ENCODE peak calls at places on chromosomes 4 and X, in four cellular contexts. S, I, D and K are unnamed samples.

GRCh38 chr4:86493460-86493859 is 100.7 kb upstream of the PTPN13 start:
- DNase-seq in S (no peak), I (no peak), D (no peak), K (no peak)

GRCh38 chr4:42865572-42866189 is 26.8 kb upstream of the GRXCR1 start:
- DNase-seq in S (peak; percentile 44), I (no peak), D (peak; percentile 32), K (peak; percentile 33)

GRCh38 chrX:28205905-28206304 is 224.7 kb upstream of the DCAF8L1 start:
- DNase-seq in S (no peak), I (no peak), D (no peak), K (no peak)

GRCh38 chrX:45011131-45011530 is 138.1 kb downstream of the KDM6A start:
- DNase-seq in S (no peak), I (no peak), D (no peak), K (no peak)

GRCh38 chr4:17662694-17663093 is 48.3 kb downstream of the MED28 start:
- DNase-seq in S (no peak), I (no peak), D (no peak), K (no peak)

GRCh38 chrX:46328133-46328532 is 217.1 kb downstream of the ZNF674 start:
- DNase-seq in S (no peak), I (no peak), D (no peak), K (no peak)

GRCh38 chr4:70613893-70614572 is 14.5 kb upstream of the ENAM start:
- DNase-seq in S (no peak), I (no peak), D (no peak), K (no peak)

GRCh38 chrX:154652311-154653047 is 900 bp downstream of the CTAG2 start:
- DNase-seq in S (no peak), I (no peak), D (no peak), K (no peak)

GRCh38 chrX:24334473-24334872 is 20.6 kb upstream of the SUPT20HL2 start:
- DNase-seq in S (no peak), I (no peak), D (no peak), K (no peak)

GRCh38 chr4:99205104-99205979 is 13.7 kb downstream of the ADH6 start:
- DNase-seq in S (peak; percentile 32), I (no peak), D (no peak), K (no peak)

GRCh38 chr4:99200148-99200547 is 18.9 kb downstream of the ADH6 start:
- DNase-seq in S (no peak), I (no peak), D (no peak), K (no peak)

GRCh38 chr4:99202536-99202935 is 16.5 kb downstream of the ADH6 start:
- DNase-seq in S (no peak), I (no peak), D (no peak), K (no peak)

GRCh38 chr4:99201687-99202086 is 17.4 kb downstream of the ADH6 start:
- DNase-seq in S (no peak), I (no peak), D (no peak), K (no peak)

DNA sequence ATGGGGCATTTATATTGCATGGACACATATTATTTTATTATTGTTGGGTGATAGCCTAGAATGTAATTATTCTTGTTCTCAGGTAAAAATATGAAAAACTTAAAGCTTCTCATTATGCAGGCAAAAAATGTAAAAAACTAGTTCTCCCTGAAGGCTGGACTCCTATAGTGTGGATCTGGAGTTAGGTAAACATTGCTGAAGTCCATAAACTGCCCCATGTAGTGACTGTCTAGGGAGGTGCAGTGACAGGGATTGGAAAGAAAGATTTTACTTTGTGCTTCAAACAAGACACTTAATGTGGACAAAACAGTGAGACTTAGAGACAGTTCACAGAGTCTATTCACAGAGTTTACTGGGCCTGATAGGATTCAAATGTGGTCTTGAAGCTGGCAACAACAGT is 17.0 kb downstream of the ADH6 start:
- DNase-seq in S (no peak), I (no peak), D (no peak), K (no peak)
- H3K4me1 ChIP-seq in S (peaks cover 3% of the 10 kb centered on the region), I (peaks cover 3% of the 10 kb centered on the region), D (peaks cover 11% of the 10 kb centered on the region), K (no peaks in the 10 kb centered on the region)

DNA sequence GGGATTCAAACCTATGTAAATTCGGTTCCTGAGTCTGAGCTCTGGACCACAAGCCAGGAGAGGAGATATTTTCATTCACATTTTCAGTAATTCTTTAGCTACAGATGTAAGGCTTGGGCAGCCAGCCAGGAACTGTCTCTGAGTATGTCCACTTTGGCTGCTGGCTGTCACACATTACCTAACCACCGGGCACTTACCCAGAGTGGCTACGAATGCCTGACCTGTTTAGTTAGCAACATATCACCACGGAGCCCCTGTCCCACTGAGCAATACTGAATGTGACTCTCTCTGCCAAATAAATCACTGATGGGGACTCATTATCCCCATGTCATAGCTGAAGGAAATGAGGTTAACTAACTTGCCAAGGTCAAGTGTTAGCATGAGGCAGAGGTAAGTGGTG is 15.3 kb downstream of the USP46 start:
- DNase-seq in S (peak; percentile 21), I (peak; percentile 88), D (peak; percentile 81), K (no peak)
- H3K4me1 ChIP-seq in S (peaks cover 16% of the 10 kb centered on the region), I (peaks cover 10% of the 10 kb centered on the region), D (peaks cover 86% of the 10 kb centered on the region), K (no peaks in the 10 kb centered on the region)

GRCh38 chr4:37994569-37994968 is 34.4 kb downstream of the PTTG2 start:
- DNase-seq in S (no peak), I (no peak), D (no peak), K (no peak)
- H3K4me1 ChIP-seq in S (peaks cover 41% of the 10 kb centered on the region), I (peaks cover 5% of the 10 kb centered on the region), D (peaks cover 72% of the 10 kb centered on the region), K (peaks cover 19% of the 10 kb centered on the region)

GRCh38 chrX:48520976-48521352 is 644 bp upstream of the EBP start:
- DNase-seq in S (no peak), I (no peak), D (no peak), K (no peak)

GRCh38 chrX:48522291-48522690 is 683 bp downstream of the EBP start:
- DNase-seq in S (peak; percentile 48), I (no peak), D (no peak), K (no peak)

GRCh38 chrX:48521353-48522243 is at the start of gene EBP:
- DNase-seq in S (peak; percentile 95), I (peak; percentile 91), D (peak; percentile 87), K (peak; percentile 93)

GRCh38 chrX:48523682-48524081 is 2.1 kb downstream of the EBP start:
- DNase-seq in S (no peak), I (no peak), D (no peak), K (no peak)

GRCh38 chrX:48520455-48520854 is 1.2 kb upstream of the EBP start:
- DNase-seq in S (no peak), I (no peak), D (no peak), K (no peak)
- H3K4me1 ChIP-seq in S (no peaks in the 10 kb centered on the region), I (no peaks in the 10 kb centered on the region), D (peaks cover 9% of the 10 kb centered on the region), K (peaks cover 19% of the 10 kb centered on the region)

DNA sequence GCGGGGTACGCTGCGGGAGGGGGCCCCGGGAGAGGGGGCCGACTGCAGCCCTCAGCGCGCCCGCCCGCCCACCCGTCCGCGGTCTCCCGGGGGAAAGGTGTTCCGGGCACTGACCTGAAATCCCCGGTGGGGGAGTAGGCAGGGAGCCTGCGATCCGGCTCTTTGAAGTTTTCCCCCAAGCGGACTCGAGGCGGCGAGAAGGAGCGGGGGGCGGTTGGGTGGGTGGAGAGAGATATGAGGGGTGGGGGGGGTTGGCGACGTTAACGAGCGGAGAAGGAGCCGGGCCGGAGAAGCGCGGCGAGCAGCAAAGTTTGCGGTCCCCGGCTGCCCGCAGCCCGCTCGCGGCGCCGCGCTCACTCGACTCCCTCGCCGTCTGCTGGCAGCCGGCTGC is 662 bp downstream of the BCOR start:
- DNase-seq in S (no peak), I (no peak), D (peak; percentile 20), K (no peak)
- H3K4me1 ChIP-seq in S (peaks cover 27% of the 10 kb centered on the region), I (no peaks in the 10 kb centered on the region), D (peaks cover 37% of the 10 kb centered on the region), K (peaks cover 22% of the 10 kb centered on the region)

DNA sequence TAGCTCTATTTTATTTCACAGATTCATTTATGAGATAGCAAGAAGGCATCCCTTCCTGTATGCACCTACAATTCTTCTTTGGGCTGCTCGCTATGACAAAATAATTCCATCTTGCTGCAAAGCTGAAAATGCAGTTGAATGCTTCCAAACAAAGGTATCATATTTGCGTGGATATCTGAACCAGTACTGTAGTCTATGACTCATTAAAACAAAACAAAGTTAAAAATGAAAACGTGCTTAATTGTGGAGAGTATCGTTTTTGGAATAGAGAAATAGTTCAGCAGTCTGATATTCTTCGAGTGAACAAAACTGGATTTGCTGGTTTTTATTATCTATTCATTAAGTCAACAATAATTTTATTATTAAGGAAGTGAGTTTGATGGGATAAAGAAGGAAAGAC is 6.3 kb downstream of the AFP start:
- DNase-seq in S (no peak), I (no peak), D (no peak), K (no peak)
- H3K4me1 ChIP-seq in S (no peaks in the 10 kb centered on the region), I (no peaks in the 10 kb centered on the region), D (no peaks in the 10 kb centered on the region), K (no peaks in the 10 kb centered on the region)

GRCh38 chr4:173680278-173680677 is 150.2 kb upstream of the HAND2 start:
- DNase-seq in S (no peak), I (no peak), D (peak; percentile 40), K (no peak)

GRCh38 chr4:173685324-173685723 is 155.3 kb upstream of the HAND2 start:
- DNase-seq in S (no peak), I (no peak), D (no peak), K (no peak)

GRCh38 chr4:173684223-173684622 is 154.2 kb upstream of the HAND2 start:
- DNase-seq in S (no peak), I (no peak), D (peak; percentile 13), K (no peak)

DNA sequence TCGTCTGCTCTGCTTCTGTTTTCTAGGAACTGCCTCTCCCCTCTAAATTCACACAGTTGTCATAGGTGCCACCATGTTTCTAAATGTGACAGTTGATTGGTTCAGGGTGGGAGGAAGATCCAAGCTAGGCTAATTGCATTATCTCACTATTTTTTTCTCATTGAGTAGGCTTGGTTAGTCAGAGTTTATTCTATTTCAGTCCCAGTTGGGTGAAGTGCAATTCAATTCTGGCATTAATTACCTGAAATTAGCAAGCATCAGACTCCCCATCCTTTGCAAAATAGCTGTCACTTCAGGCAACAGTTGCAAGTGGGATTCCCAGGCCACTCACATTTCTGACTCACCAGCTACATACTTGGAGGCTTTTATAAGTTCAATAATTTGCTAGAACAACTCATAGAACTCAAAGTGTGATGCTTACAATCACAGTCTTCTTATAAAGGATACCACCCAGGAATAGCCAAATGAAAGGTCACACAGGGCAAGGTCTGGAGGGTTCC is 155.8 kb upstream of the HAND2 start:
- DNase-seq in S (no peak), I (no peak), D (no peak), K (no peak)
- H3K4me1 ChIP-seq in S (no peaks in the 10 kb centered on the region), I (peaks cover 10% of the 10 kb centered on the region), D (peaks cover 39% of the 10 kb centered on the region), K (no peaks in the 10 kb centered on the region)

DNA sequence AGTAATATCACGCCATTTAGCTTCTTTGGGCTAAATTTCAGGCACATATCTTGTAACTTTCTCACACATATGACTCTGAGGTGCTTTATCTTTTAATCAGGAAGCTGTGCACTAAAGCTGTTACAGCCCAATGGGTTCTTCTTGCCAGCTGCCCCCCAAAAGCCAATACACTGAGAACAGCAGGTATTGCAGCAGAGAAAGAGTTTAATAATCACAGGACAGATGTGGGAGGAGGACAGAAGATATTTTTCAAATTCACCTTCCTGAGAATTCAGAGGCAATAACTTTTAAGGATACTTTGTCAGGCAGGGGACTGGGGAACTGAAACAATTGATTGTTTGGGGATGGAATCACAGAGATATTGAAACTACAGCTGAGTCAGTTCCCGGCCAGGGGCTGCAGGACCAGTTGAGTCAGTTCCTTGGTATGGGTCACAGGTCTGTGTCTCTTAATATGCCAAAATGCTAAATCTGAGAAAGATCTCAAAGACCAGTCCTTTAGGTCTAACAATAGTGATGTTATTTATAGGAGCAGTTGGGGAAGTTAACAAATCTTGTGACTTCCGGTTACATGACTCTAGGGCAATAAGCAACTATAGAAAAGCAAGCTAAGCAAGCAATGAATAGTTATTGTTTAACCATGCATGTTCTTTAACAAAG is 28.1 kb downstream of the DDIT4L start:
- DNase-seq in S (no peak), I (no peak), D (no peak), K (no peak)
- H3K4me1 ChIP-seq in S (no peaks in the 10 kb centered on the region), I (no peaks in the 10 kb centered on the region), D (no peaks in the 10 kb centered on the region), K (no peaks in the 10 kb centered on the region)